ENCODE peak calls at places on chromosomes 13 and 19, in four cellular contexts. T is stomach, U is SK-N-SH, W is sigmoid colon. E is an unnamed sample.

GRCh38 chr19:51948979-51949378 is 21.7 kb downstream of the ZNF613 start:
- DNase-seq in T (no peak), U (peak; percentile 70), W (no peak), E (no peak)

GRCh38 chr13:31962661-31963345 is 68.8 kb upstream of the FRY start:
- DNase-seq in T (no peak), U (no peak), W (no peak), E (no peak)

GRCh38 chr19:5826531-5827341 is 12.8 kb downstream of the FUT6 start:
- DNase-seq in T (peak; percentile 78), U (peak; percentile 83), W (peak; percentile 91), E (peak; percentile 88)

GRCh38 chr19:49656456-49657109 is 9.1 kb downstream of the IRF3 start:
- DNase-seq in T (no peak), U (no peak), W (no peak), E (no peak)

GRCh38 chr19:12521996-12522395 is 29.3 kb downstream of the ZNF564 start:
- DNase-seq in T (no peak), U (no peak), W (no peak), E (no peak)

GRCh38 chr19:3178973-3179738 is 587 bp downstream of the S1PR4 start:
- DNase-seq in T (no peak), U (no peak), W (no peak), E (no peak)

GRCh38 chr13:94351292-94352000 is 128.0 kb downstream of the DCT start:
- DNase-seq in T (no peak), U (no peak), W (no peak), E (no peak)

GRCh38 chr13:40125336-40125735 is 469.9 kb downstream of the COG6 start:
- DNase-seq in T (no peak), U (no peak), W (no peak), E (no peak)

GRCh38 chr19:1232652-1233360 is 5.0 kb downstream of the CBARP start:
- DNase-seq in T (peak; percentile 66), U (no peak), W (peak; percentile 86), E (no peak)

GRCh38 chr19:10701955-10702307 is 692 bp downstream of the QTRT1 start:
- DNase-seq in T (no peak), U (peak; percentile 82), W (no peak), E (peak; percentile 27)

GRCh38 chr13:113058988-113059850 is 46.4 kb upstream of the F7 start:
- DNase-seq in T (no peak), U (no peak), W (peak; percentile 50), E (no peak)

GRCh38 chr13:98664047-98664446 is 87.1 kb upstream of the STK24 start:
- DNase-seq in T (no peak), U (no peak), W (no peak), E (no peak)

GRCh38 chr13:73092831-73093230 is 34.0 kb downstream of the KLF5 start:
- DNase-seq in T (no peak), U (no peak), W (no peak), E (no peak)

GRCh38 chr13:92827503-92827902 is 399.1 kb upstream of the GPC6 start:
- DNase-seq in T (no peak), U (no peak), W (no peak), E (no peak)

GRCh38 chr19:7366701-7367420 is 18.1 kb downstream of the ARHGEF18 start:
- DNase-seq in T (no peak), U (no peak), W (no peak), E (no peak)

GRCh38 chr19:4007836-4008539 is 452 bp downstream of the PIAS4 start:
- DNase-seq in T (no peak), U (peak; percentile 63), W (no peak), E (peak; percentile 48)

GRCh38 chr13:19172647-19173030 is 9.0 kb downstream of the TUBA3C start:
- DNase-seq in T (no peak), U (no peak), W (peak; percentile 34), E (no peak)

GRCh38 chr19:1725100-1726064 is 27.9 kb upstream of the ONECUT3 start:
- DNase-seq in T (peak; percentile 65), U (peak; percentile 100), W (no peak), E (peak; percentile 12)

GRCh38 chr19:13082192-13083007 is 20.3 kb downstream of the LYL1 start:
- DNase-seq in T (no peak), U (peak; percentile 66), W (no peak), E (no peak)

GRCh38 chr19:15248648-15249559 is 16.7 kb upstream of the EPHX3 start:
- DNase-seq in T (peak; percentile 76), U (no peak), W (peak; percentile 93), E (peak; percentile 74)

GRCh38 chr19:53947624-53948023 is 15.1 kb upstream of the CACNG8 start:
- DNase-seq in T (no peak), U (peak; percentile 65), W (no peak), E (no peak)

GRCh38 chr19:46828484-46828883 is 22.2 kb downstream of the AP2S1 start:
- DNase-seq in T (no peak), U (no peak), W (no peak), E (no peak)

GRCh38 chr19:2050991-2051770 is at the start of gene MKNK2:
- DNase-seq in T (peak; percentile 94), U (peak; percentile 99), W (peak; percentile 96), E (peak; percentile 94)

GRCh38 chr13:44679602-44680001 is 103.5 kb upstream of the TSC22D1 start:
- DNase-seq in T (no peak), U (no peak), W (no peak), E (no peak)

GRCh38 chr13:76875256-76875655 is 10.9 kb downstream of the KCTD12 start:
- DNase-seq in T (no peak), U (no peak), W (no peak), E (no peak)

GRCh38 chr19:3551808-3552095 is 5.6 kb downstream of the MFSD12 start:
- DNase-seq in T (no peak), U (peak; percentile 8), W (no peak), E (no peak)

GRCh38 chr13:52411629-52412028 is 5.7 kb upstream of the THSD1 start:
- DNase-seq in T (no peak), U (no peak), W (no peak), E (no peak)

GRCh38 chr13:110772091-110772984 is 58.8 kb downstream of the ING1 start:
- DNase-seq in T (no peak), U (no peak), W (no peak), E (no peak)

GRCh38 chr19:8445488-8446001 is 770 bp downstream of the HNRNPM start:
- DNase-seq in T (peak; percentile 67), U (peak; percentile 76), W (peak; percentile 76), E (peak; percentile 61)

GRCh38 chr19:12603714-12604113 is 6.9 kb downstream of the ZNF490 start:
- DNase-seq in T (no peak), U (no peak), W (no peak), E (peak; percentile 17)

GRCh38 chr13:97101912-97102311 is 107.6 kb upstream of the OXGR1 start:
- DNase-seq in T (no peak), U (no peak), W (no peak), E (no peak)
- TF ChIP-seq EP300 in T (no peak), U (no peak), W (no peak), E (no peak)

GRCh38 chr19:33310606-33311325 is 8.4 kb upstream of the CEBPA start:
- DNase-seq in T (peak; percentile 80), U (no peak), W (no peak), E (peak; percentile 48)
- TF ChIP-seq CTCF in T (peak; percentile 18), U (no peak), W (no peak), E (peak; percentile 34)

GRCh38 chr13:102170295-102170694 is 231.6 kb downstream of the FGF14 start:
- DNase-seq in T (no peak), U (no peak), W (no peak), E (no peak)
- H3K4me3 ChIP-seq in T (no peak overlapping the region), U (no peak overlapping the region), W (no peak overlapping the region), E (no peak overlapping the region)

DNA sequence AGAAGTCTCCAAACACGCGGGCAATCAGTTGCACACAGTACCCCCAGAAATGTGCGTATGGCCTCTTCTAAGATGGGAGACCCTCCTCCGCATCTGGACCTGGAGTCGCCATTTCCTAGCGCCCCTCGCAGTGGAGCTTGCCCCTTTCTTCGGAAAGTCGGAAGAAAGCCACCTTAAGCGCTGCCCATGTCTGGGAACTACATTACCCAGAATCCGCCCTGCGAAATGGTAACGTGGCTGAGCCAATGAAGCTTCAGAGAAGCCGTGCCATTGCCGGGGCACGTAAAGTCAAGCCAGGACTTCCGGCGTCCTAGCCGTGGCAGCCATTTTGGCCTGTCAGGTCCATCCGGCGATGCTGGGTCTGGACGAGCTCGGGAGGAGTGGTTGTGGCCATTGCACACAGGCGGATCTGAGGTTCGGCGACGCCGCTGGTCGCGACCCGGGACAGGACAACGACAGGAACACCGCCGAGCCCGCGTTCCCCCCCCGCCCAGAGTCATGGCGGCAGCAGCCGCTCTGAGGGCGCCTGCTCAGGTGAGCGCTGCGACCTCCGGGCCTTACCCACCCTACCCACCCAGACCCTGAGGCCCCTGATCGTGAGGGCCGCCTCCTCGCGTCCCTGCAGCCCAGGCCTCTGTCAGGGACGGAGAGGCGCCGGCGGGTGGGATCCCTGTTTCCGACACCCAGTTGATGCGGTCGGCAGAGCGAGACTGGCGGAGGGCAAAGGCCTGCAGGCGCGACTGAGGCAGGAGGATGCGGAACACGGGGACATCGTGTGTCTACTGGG is at the start of gene ZNF586:
- DNase-seq in T (peak; percentile 90), U (peak; percentile 87), W (peak; percentile 93), E (peak; percentile 90)
- TF ChIP-seq EP300 in T (no peak), U (no peak), W (no peak), E (no peak)

GRCh38 chr19:31553112-31553843 is 204.0 kb upstream of the TSHZ3 start:
- DNase-seq in T (no peak), U (peak; percentile 42), W (peak; percentile 56), E (no peak)
- TF ChIP-seq CTCF in T (no peak), U (no peak), W (no peak), E (no peak)

GRCh38 chr19:45314708-45315107 is 8.0 kb downstream of the CKM start:
- DNase-seq in T (no peak), U (no peak), W (no peak), E (no peak)

GRCh38 chr19:45320997-45321775 is 1.5 kb downstream of the CKM start:
- DNase-seq in T (no peak), U (no peak), W (no peak), E (no peak)

GRCh38 chr19:45311640-45312039 is 11.0 kb downstream of the CKM start:
- DNase-seq in T (no peak), U (no peak), W (no peak), E (no peak)

GRCh38 chr19:45315304-45315703 is 7.4 kb downstream of the CKM start:
- DNase-seq in T (no peak), U (no peak), W (no peak), E (no peak)
- H3K4me3 ChIP-seq in T (no peak overlapping the region), U (no peak overlapping the region), W (no peak overlapping the region), E (no peak overlapping the region)

E was measured in transverse colon.